ENCODE peak calls at places on chromosomes 11 and 22, in ten cellular contexts. L, T, Q, P, U, F, B, X, O and V are unnamed samples.

GRCh38 chr11:118435893-118436624 is at the start of gene KMT2A:
- DNase-seq in P (peak), Q (peak), X (peak), U (peak), L (peak), F (peak), O (peak), T (peak), B (peak), V (peak)

GRCh38 chr22:34798605-34799004 is 267.4 kb upstream of the ISX start:
- DNase-seq in O (no peak), Q (no peak), B (no peak), X (no peak), F (no peak), U (no peak), P (peak), L (no peak), T (no peak), V (no peak)

GRCh38 chr22:23058063-23058462 is 12.3 kb upstream of the GNAZ start:
- DNase-seq in Q (peak), O (no peak), X (no peak), L (no peak), F (no peak), T (no peak), B (no peak), U (no peak), P (no peak), V (no peak)

GRCh38 chr11:95282337-95282751 is 51.3 kb upstream of the SESN3 start:
- DNase-seq in F (no peak), L (no peak), U (no peak), T (no peak), X (no peak), Q (peak), O (no peak), B (no peak), P (no peak), V (no peak)

GRCh38 chr22:37284807-37285355 is 2.6 kb downstream of the CYTH4 start:
- DNase-seq in Q (peak), L (no peak), X (no peak), O (no peak), P (no peak), T (no peak), B (no peak), U (peak), F (peak), V (no peak)

GRCh38 chr11:106770489-106771100 is 247.7 kb downstream of the GUCY1A2 start:
- DNase-seq in L (no peak), B (no peak), F (no peak), O (no peak), Q (no peak), P (no peak), X (no peak), T (no peak), U (no peak), V (no peak)

GRCh38 chr11:7098235-7098832 is 9.5 kb downstream of the RBMXL2 start:
- DNase-seq in P (no peak), O (peak), T (no peak), F (peak), U (no peak), L (peak), B (peak), X (no peak), Q (no peak), V (peak)

GRCh38 chr11:120182790-120183491 is 27.9 kb upstream of the OAF start:
- DNase-seq in Q (peak), B (peak), L (no peak), P (peak), T (no peak), O (no peak), X (no peak), F (peak), U (peak), V (no peak)

GRCh38 chr11:19089421-19089820 is 27.5 kb upstream of the ZDHHC13 start:
- DNase-seq in L (no peak), T (no peak), B (no peak), O (no peak), X (no peak), U (no peak), Q (no peak), P (no peak), F (no peak), V (no peak)

GRCh38 chr11:60193687-60194433 is 11.0 kb upstream of the MS4A6A start:
- DNase-seq in T (peak), P (no peak), F (peak), O (no peak), L (peak), B (peak), U (no peak), X (peak), Q (peak), V (peak)

GRCh38 chr11:16781821-16782220 is 43.4 kb downstream of the C11orf58 start:
- DNase-seq in P (no peak), U (no peak), X (no peak), F (no peak), Q (no peak), T (no peak), L (no peak), B (no peak), O (no peak), V (no peak)

GRCh38 chr11:119147604-119148333 is 1.1 kb upstream of the ABCG4 start:
- DNase-seq in Q (no peak), B (no peak), T (peak), F (no peak), P (no peak), O (no peak), U (no peak), X (no peak), L (peak), V (no peak)

GRCh38 chr11:43643898-43644625 is 36.5 kb upstream of the HSD17B12 start:
- DNase-seq in P (peak), O (peak), Q (peak), T (peak), X (peak), F (peak), L (peak), U (peak), B (peak), V (peak)

GRCh38 chr11:8719260-8720190 is 36.9 kb downstream of the RPL27A start:
- DNase-seq in Q (peak), L (no peak), X (no peak), T (no peak), P (peak), U (peak), O (peak), B (peak), F (peak), V (peak)

GRCh38 chr22:38214248-38215056 is 12.7 kb downstream of the MAFF start:
- DNase-seq in T (no peak), X (peak), U (peak), L (peak), O (no peak), P (peak), Q (peak), F (no peak), B (no peak), V (no peak)

GRCh38 chr11:296976-297665 is 2.2 kb downstream of the IFITM5 start:
- DNase-seq in U (peak), P (peak), X (no peak), B (no peak), O (no peak), T (no peak), L (no peak), F (no peak), Q (no peak), V (no peak)

GRCh38 chr11:100687032-100687629 is at the start of gene ARHGAP42:
- DNase-seq in B (no peak), X (no peak), P (peak), T (no peak), L (no peak), F (peak), O (no peak), Q (peak), U (peak), V (no peak)

GRCh38 chr11:113110046-113110445 is 148.8 kb downstream of the NCAM1 start:
- DNase-seq in F (no peak), Q (no peak), B (no peak), O (no peak), U (no peak), X (no peak), L (no peak), P (no peak), T (no peak), V (no peak)

GRCh38 chr11:119316729-119317591 is at the start of gene MCAM:
- DNase-seq in B (no peak), X (no peak), L (no peak), F (no peak), P (peak), U (peak), T (no peak), Q (no peak), O (no peak), V (no peak)

GRCh38 chr11:86101493-86101892 is 32.6 kb upstream of the PICALM start:
- DNase-seq in L (no peak), T (no peak), F (no peak), U (no peak), X (no peak), P (no peak), B (no peak), Q (no peak), O (no peak), V (no peak)

GRCh38 chr22:39029227-39029626 is 8.3 kb downstream of the APOBEC3D start:
- DNase-seq in X (no peak), P (no peak), B (no peak), O (no peak), T (no peak), F (no peak), U (no peak), Q (no peak), L (no peak), V (no peak)

GRCh38 chr11:68912254-68912653 is 8.6 kb downstream of the IGHMBP2 start:
- DNase-seq in X (no peak), F (no peak), U (no peak), P (no peak), B (no peak), O (no peak), T (no peak), L (no peak), Q (no peak), V (no peak)

GRCh38 chr11:61971177-61972111 is 4.0 kb upstream of the FTH1 start:
- DNase-seq in U (peak), F (peak), T (peak), X (peak), P (peak), L (peak), Q (peak), O (peak), B (peak), V (peak)